ENCODE peak calls at places on chromosome 1, in six cellular contexts. N is GM19239; V is activated CD8-positive, alpha-beta memory T cell treated with anti-CD3 and anti-CD28 coated beads for 1 hour; J is kidney tubule cell; G is dorsolateral prefrontal cortex; C is lower lobe of right lung. L is an unnamed sample.

GRCh38 chr1:76668046-76668445 is 199.2 kb upstream of the ST6GALNAC5 start:
- DNase-seq in N (peak; percentile 5), V (no peak), J (peak; percentile 73), G (no peak), C (no peak), L (no peak)

GRCh38 chr1:41882496-41882895 is 36.2 kb downstream of the HIVEP3 start:
- DNase-seq in N (no peak), V (no peak), J (peak; percentile 29), G (no peak), C (no peak), L (no peak)

GRCh38 chr1:232047473-232047872 is 420.9 kb downstream of the DISC1 start:
- DNase-seq in N (no peak), V (no peak), J (no peak), G (no peak), C (no peak), L (no peak)

GRCh38 chr1:78101514-78101913 is 55.7 kb downstream of the GIPC2 start:
- DNase-seq in N (no peak), V (no peak), J (peak; percentile 88), G (no peak), C (no peak), L (no peak)

GRCh38 chr1:154407021-154407865 is 2.1 kb downstream of the IL6R start:
- DNase-seq in N (peak; percentile 35), V (no peak), J (peak; percentile 33), G (no peak), C (peak; percentile 76), L (no peak)

GRCh38 chr1:187032316-187032981 is 203.7 kb downstream of the PLA2G4A start:
- DNase-seq in N (no peak), V (no peak), J (no peak), G (no peak), C (no peak), L (no peak)

GRCh38 chr1:184112176-184112948 is 60.8 kb downstream of the TSEN15 start:
- DNase-seq in N (no peak), V (no peak), J (peak; percentile 13), G (no peak), C (no peak), L (no peak)

GRCh38 chr1:9960705-9961562 is 17.7 kb downstream of the NMNAT1 start:
- DNase-seq in N (peak; percentile 51), V (no peak), J (no peak), G (no peak), C (no peak), L (no peak)

GRCh38 chr1:20358761-20359263 is 68.1 kb downstream of the VWA5B1 start:
- DNase-seq in N (no peak), V (no peak), J (peak; percentile 24), G (no peak), C (peak; percentile 63), L (no peak)

GRCh38 chr1:197222025-197222685 is 45.9 kb upstream of the CRB1 start:
- DNase-seq in N (no peak), V (no peak), J (peak; percentile 13), G (no peak), C (no peak), L (no peak)

L was measured in C1 segment of cervical spinal cord.